ENCODE peak calls at places on chromosomes 5 and 9, in six cellular contexts. P, F, O, Q, A and M are unnamed samples.

GRCh38 chr5:144189800-144190429 is 19.2 kb downstream of the KCTD16 start:
- DNase-seq in P (no peak), F (peak; percentile 95), O (no peak), Q (peak; percentile 40), A (peak; percentile 95), M (no peak)

GRCh38 chr5:154190652-154191304 is at the start of gene GALNT10:
- DNase-seq in P (no peak), F (peak; percentile 57), O (peak; percentile 95), Q (no peak), A (peak; percentile 67), M (no peak)

GRCh38 chr5:112312810-112313209 is 106.3 kb downstream of the EPB41L4A start:
- DNase-seq in P (no peak), F (peak; percentile 9), O (no peak), Q (no peak), A (no peak), M (no peak)

GRCh38 chr5:173643964-173644363 is 27.5 kb upstream of the BOD1 start:
- DNase-seq in P (peak; percentile 87), F (no peak), O (no peak), Q (no peak), A (peak; percentile 28), M (no peak)

GRCh38 chr5:171581756-171582155 is 162.3 kb downstream of the FGF18 start:
- DNase-seq in P (no peak), F (no peak), O (no peak), Q (no peak), A (no peak), M (no peak)

GRCh38 chr5:100595152-100595811 is 60.1 kb downstream of the FAM174A start:
- DNase-seq in P (peak; percentile 39), F (peak; percentile 94), O (no peak), Q (peak; percentile 76), A (peak; percentile 98), M (peak; percentile 61)

GRCh38 chr9:93094294-93095204 is 1.5 kb upstream of the CARD19 start:
- DNase-seq in P (peak; percentile 42), F (no peak), O (peak; percentile 90), Q (no peak), A (no peak), M (no peak)

GRCh38 chr9:109101810-109102209 is 17.9 kb downstream of the TMEM245 start:
- DNase-seq in P (no peak), F (peak; percentile 92), O (no peak), Q (no peak), A (peak; percentile 97), M (no peak)

GRCh38 chr5:16392718-16393117 is 72.9 kb downstream of the ZNF622 start:
- DNase-seq in P (no peak), F (peak; percentile 21), O (no peak), Q (no peak), A (no peak), M (no peak)

GRCh38 chr5:164335837-164336236 is 830.4 kb downstream of the MAT2B start:
- DNase-seq in P (no peak), F (peak; percentile 93), O (no peak), Q (no peak), A (peak; percentile 87), M (peak; percentile 49)

GRCh38 chr5:37554938-37555337 is 175.8 kb downstream of the WDR70 start:
- DNase-seq in P (no peak), F (peak; percentile 35), O (no peak), Q (no peak), A (no peak), M (no peak)

GRCh38 chr9:4090491-4090890 is 209.4 kb downstream of the GLIS3 start:
- DNase-seq in P (no peak), F (no peak), O (no peak), Q (no peak), A (no peak), M (no peak)

GRCh38 chr5:54553659-54554207 is 36.2 kb downstream of the SNX18 start:
- DNase-seq in P (peak; percentile 81), F (no peak), O (no peak), Q (no peak), A (no peak), M (peak; percentile 29)

GRCh38 chr5:95923918-95924559 is 37.6 kb downstream of the ELL2 start:
- DNase-seq in P (no peak), F (no peak), O (no peak), Q (no peak), A (no peak), M (no peak)

GRCh38 chr5:172280937-172281336 is 2.6 kb downstream of the UBTD2 start:
- DNase-seq in P (no peak), F (peak; percentile 45), O (no peak), Q (no peak), A (peak; percentile 54), M (no peak)

GRCh38 chr5:60851681-60852080 is 7.6 kb upstream of the ELOVL7 start:
- DNase-seq in P (no peak), F (no peak), O (no peak), Q (no peak), A (peak; percentile 29), M (no peak)
- H3K4me3 ChIP-seq in P (no peak overlapping the region), F (no peak overlapping the region), O (no peak overlapping the region), Q (no peak overlapping the region), A (no peak overlapping the region), M (no peak overlapping the region)

GRCh38 chr5:36492998-36493655 is 113.3 kb upstream of the SLC1A3 start:
- DNase-seq in P (no peak), F (peak; percentile 38), O (no peak), Q (no peak), A (peak; percentile 82), M (peak; percentile 44)
- TF ChIP-seq CTCF in P (no peak), F (no peak), O (no peak), Q (no peak), A (no peak), M (peak; percentile 18)

DNA sequence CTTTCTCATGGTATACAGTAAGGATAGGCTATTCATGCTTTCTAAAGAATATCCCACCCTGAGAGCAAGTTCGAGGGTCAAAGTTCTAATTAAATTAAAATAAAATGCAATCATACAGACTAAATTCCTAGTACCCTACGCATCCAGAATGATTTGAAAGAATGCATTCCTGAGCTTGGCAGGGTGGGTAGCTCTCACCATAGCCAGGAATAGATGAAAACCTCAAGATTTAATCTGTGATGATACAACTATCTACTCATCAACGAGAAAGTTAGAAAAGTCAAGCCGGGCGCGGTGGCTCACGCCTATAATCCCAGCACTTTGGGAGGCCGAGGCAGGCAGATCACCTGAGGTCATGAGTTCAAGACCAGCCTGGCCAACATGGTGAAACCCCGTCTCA is 32.3 kb downstream of the SERINC5 start:
- DNase-seq in P (no peak), F (no peak), O (no peak), Q (no peak), A (peak; percentile 22), M (no peak)
- H3K4me3 ChIP-seq in P (no peak overlapping the region), F (no peak overlapping the region), O (no peak overlapping the region), Q (no peak overlapping the region), A (no peak overlapping the region), M (no peak overlapping the region)

GRCh38 chr5:5466227-5466626 is 43.8 kb downstream of the ICE1 start:
- DNase-seq in P (no peak), F (no peak), O (no peak), Q (no peak), A (no peak), M (no peak)
- TF ChIP-seq CTCF in P (no peak), F (no peak), O (no peak), Q (no peak), A (no peak), M (no peak)

GRCh38 chr5:61290815-61291214 is 41.2 kb upstream of the ZSWIM6 start:
- DNase-seq in P (no peak), F (peak; percentile 48), O (no peak), Q (no peak), A (peak; percentile 63), M (no peak)
- H3K4me3 ChIP-seq in P (no peak overlapping the region), F (no peak overlapping the region), O (no peak overlapping the region), Q (no peak overlapping the region), A (no peak overlapping the region), M (no peak overlapping the region)

DNA sequence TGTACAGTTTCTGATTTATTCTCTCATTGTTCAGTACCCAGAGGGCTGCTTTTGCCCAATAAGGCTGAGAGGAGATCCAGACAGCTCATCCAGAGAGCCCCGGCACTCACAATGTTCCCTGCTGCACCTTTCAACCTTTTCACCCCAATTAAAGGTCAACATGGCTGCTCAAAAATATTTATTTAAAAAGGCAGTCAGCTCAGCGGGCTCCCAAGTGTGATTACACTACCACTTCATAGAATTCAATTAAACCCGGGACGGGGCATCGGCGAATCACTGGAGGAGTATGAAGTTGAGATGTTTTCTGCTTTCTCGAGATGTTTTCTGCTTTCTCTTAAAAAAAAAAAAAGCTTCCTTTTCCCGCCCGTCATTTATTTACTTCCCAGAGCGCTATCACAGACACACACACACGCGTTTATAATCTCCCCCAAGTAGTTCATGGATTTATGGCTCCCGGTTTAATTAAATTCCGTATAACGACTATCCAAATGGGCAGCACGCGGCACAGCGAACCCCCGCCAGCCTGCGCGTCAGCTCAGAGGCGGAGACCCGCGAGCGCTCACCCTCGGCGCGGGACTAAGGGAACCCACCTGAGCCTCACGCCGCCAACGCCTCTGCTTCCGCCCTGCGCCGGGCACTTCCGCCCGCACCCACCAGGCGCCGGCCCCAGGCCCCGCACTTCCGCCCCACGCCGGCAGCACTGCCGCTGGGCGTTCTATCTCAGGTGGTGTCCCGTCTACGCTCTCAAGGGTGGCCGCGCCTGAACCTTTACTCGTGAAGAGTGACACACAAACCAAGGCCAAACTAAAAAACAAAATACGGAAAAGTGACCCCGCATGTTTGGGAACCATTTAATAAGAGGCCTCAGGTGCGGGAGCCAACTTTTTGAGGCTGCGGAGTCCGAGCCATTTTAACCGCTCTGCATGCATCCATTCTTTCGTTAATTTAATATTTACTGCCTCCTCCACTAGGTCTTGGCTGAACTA is at the start of gene C5orf63:
- DNase-seq in P (no peak), F (peak; percentile 35), O (peak; percentile 95), Q (no peak), A (peak; percentile 54), M (no peak)
- TF ChIP-seq CTCF in P (no peak), F (peak; percentile 11), O (no peak), Q (no peak), A (no peak), M (peak; percentile 4)